ENCODE peak calls at places on chromosomes 3 and 15, in four cellular contexts. O is GM12864, N is GM10248, F is SW480. E is an unnamed sample.
A peak's percentile ranks its signal among the peaks of the same experiment; 100 is the strongest.

GRCh38 chr3:149539491-149539890 is 65.0 kb downstream of the TM4SF4 start:
- DNase-seq in O (no peak), N (no peak), F (no peak), E (no peak)

GRCh38 chr15:35319354-35319753 is 226.6 kb downstream of the DPH6 start:
- DNase-seq in O (no peak), N (no peak), F (no peak), E (no peak)

GRCh38 chr3:60282840-60283239 is 968.4 kb downstream of the FHIT start:
- DNase-seq in O (no peak), N (no peak), F (no peak), E (no peak)

GRCh38 chr3:140629351-140630137 is 48.3 kb upstream of the TRIM42 start:
- DNase-seq in O (no peak), N (no peak), F (peak; percentile 40), E (no peak)

GRCh38 chr3:124246949-124247348 is 255.0 kb upstream of the ROPN1 start:
- DNase-seq in O (no peak), N (peak; percentile 32), F (peak; percentile 37), E (no peak)

GRCh38 chr3:182212479-182213076 is 500.9 kb downstream of the SOX2 start:
- DNase-seq in O (no peak), N (no peak), F (peak; percentile 99), E (no peak)

GRCh38 chr3:166013073-166013679 is 176.0 kb upstream of the BCHE start:
- DNase-seq in O (no peak), N (no peak), F (peak; percentile 26), E (no peak)

GRCh38 chr15:71313806-71314205 is 198.5 kb downstream of the THSD4 start:
- DNase-seq in O (no peak), N (no peak), F (no peak), E (no peak)

GRCh38 chr15:40272713-40273056 is 10.2 kb downstream of the ANKRD63 start:
- DNase-seq in O (no peak), N (no peak), F (no peak), E (no peak)

GRCh38 chr3:129025108-129025507 is 24.0 kb downstream of the EFCC1 start:
- DNase-seq in O (no peak), N (no peak), F (no peak), E (no peak)

GRCh38 chr3:134486577-134487041 is 752 bp downstream of the CEP63 start:
- DNase-seq in O (no peak), N (no peak), F (peak; percentile 63), E (no peak)

E was measured in GM06990.